ENCODE peak calls at places on chromosomes 12 and 14, in eight cellular contexts. One of them, this sample, is unnamed.

GRCh38 chr12:130041983-130042812 is 120.1 kb upstream of the FZD10 start:
- DNase-seq in PC-3: no peak
- DNase-seq in hepatocyte: peak; percentile 80
- DNase-seq in GM23248: peak; percentile 19
- DNase-seq in HCT116: no peak
- DNase-seq in neural progenitor cell: peak; percentile 82
- DNase-seq in SK-N-SH: peak; percentile 94
- DNase-seq in GM23338: peak; percentile 68
- DNase-seq in this sample: no peak

GRCh38 chr12:46933947-46934346 is 108.2 kb upstream of the SLC38A4 start:
- DNase-seq in GM23338: peak; percentile 59
- DNase-seq in HCT116: no peak
- DNase-seq in hepatocyte: peak; percentile 39
- DNase-seq in PC-3: peak; percentile 77
- DNase-seq in neural progenitor cell: peak; percentile 39
- DNase-seq in SK-N-SH: no peak
- DNase-seq in GM23248: peak; percentile 78
- DNase-seq in this sample: peak; percentile 7

GRCh38 chr14:36659010-36659821 is 2.4 kb upstream of the PAX9 start:
- DNase-seq in SK-N-SH: no peak
- DNase-seq in GM23248: no peak
- DNase-seq in PC-3: peak; percentile 18
- DNase-seq in neural progenitor cell: peak; percentile 23
- DNase-seq in HCT116: no peak
- DNase-seq in GM23338: no peak
- DNase-seq in hepatocyte: no peak
- DNase-seq in this sample: no peak

GRCh38 chr12:120121766-120122293 is 5.3 kb upstream of the RAB35 start:
- DNase-seq in GM23338: no peak
- DNase-seq in HCT116: no peak
- DNase-seq in PC-3: no peak
- DNase-seq in SK-N-SH: no peak
- DNase-seq in neural progenitor cell: no peak
- DNase-seq in GM23248: peak; percentile 13
- DNase-seq in hepatocyte: no peak
- DNase-seq in this sample: peak; percentile 72

GRCh38 chr12:50166776-50167025 is 468 bp downstream of the CERS5 start:
- DNase-seq in GM23248: peak; percentile 74
- DNase-seq in GM23338: no peak
- DNase-seq in hepatocyte: no peak
- DNase-seq in PC-3: no peak
- DNase-seq in SK-N-SH: no peak
- DNase-seq in HCT116: no peak
- DNase-seq in neural progenitor cell: no peak
- DNase-seq in this sample: no peak

GRCh38 chr12:123571343-123571813 is 13.0 kb upstream of the TMED2 start:
- DNase-seq in neural progenitor cell: peak; percentile 34
- DNase-seq in PC-3: peak; percentile 35
- DNase-seq in SK-N-SH: peak; percentile 49
- DNase-seq in GM23338: peak; percentile 77
- DNase-seq in GM23248: peak; percentile 89
- DNase-seq in HCT116: peak; percentile 33
- DNase-seq in hepatocyte: peak; percentile 64
- DNase-seq in this sample: no peak

GRCh38 chr14:59352951-59353350 is 112.2 kb downstream of the GPR135 start:
- DNase-seq in GM23248: no peak
- DNase-seq in SK-N-SH: no peak
- DNase-seq in hepatocyte: no peak
- DNase-seq in GM23338: no peak
- DNase-seq in PC-3: peak; percentile 56
- DNase-seq in neural progenitor cell: no peak
- DNase-seq in HCT116: no peak
- DNase-seq in this sample: no peak

GRCh38 chr12:91327889-91328288 is 145.3 kb upstream of the DCN start:
- DNase-seq in GM23338: no peak
- DNase-seq in GM23248: peak; percentile 57
- DNase-seq in hepatocyte: no peak
- DNase-seq in neural progenitor cell: no peak
- DNase-seq in PC-3: peak; percentile 44
- DNase-seq in HCT116: no peak
- DNase-seq in SK-N-SH: no peak
- DNase-seq in this sample: no peak

GRCh38 chr12:53205747-53206146 is 1.3 kb downstream of the ITGB7 start:
- DNase-seq in HCT116: no peak
- DNase-seq in SK-N-SH: no peak
- DNase-seq in hepatocyte: no peak
- DNase-seq in GM23248: peak; percentile 96
- DNase-seq in GM23338: no peak
- DNase-seq in neural progenitor cell: no peak
- DNase-seq in PC-3: peak; percentile 74
- DNase-seq in this sample: peak; percentile 74

GRCh38 chr12:11927311-11927935 is 143.3 kb upstream of the BCL2L14 start:
- DNase-seq in hepatocyte: no peak
- DNase-seq in GM23338: peak; percentile 11
- DNase-seq in SK-N-SH: no peak
- DNase-seq in neural progenitor cell: peak; percentile 72
- DNase-seq in HCT116: no peak
- DNase-seq in GM23248: no peak
- DNase-seq in PC-3: no peak
- DNase-seq in this sample: no peak

GRCh38 chr14:67221248-67221981 is 19.8 kb upstream of the PALS1 start:
- DNase-seq in GM23338: no peak
- DNase-seq in HCT116: peak; percentile 6
- DNase-seq in SK-N-SH: no peak
- DNase-seq in GM23248: peak; percentile 68
- DNase-seq in neural progenitor cell: no peak
- DNase-seq in hepatocyte: no peak
- DNase-seq in PC-3: peak; percentile 93
- DNase-seq in this sample: no peak

GRCh38 chr12:57549909-57550627 is at the start of gene KIF5A:
- DNase-seq in neural progenitor cell: peak; percentile 87
- DNase-seq in GM23338: peak; percentile 90
- DNase-seq in SK-N-SH: peak; percentile 92
- DNase-seq in PC-3: no peak
- DNase-seq in hepatocyte: peak; percentile 61
- DNase-seq in GM23248: peak; percentile 58
- DNase-seq in HCT116: no peak
- DNase-seq in this sample: peak; percentile 35

GRCh38 chr14:104066719-104067118 is 18.8 kb upstream of the ASPG start:
- DNase-seq in PC-3: no peak
- DNase-seq in HCT116: no peak
- DNase-seq in neural progenitor cell: no peak
- DNase-seq in GM23338: no peak
- DNase-seq in hepatocyte: no peak
- DNase-seq in GM23248: no peak
- DNase-seq in SK-N-SH: no peak
- DNase-seq in this sample: no peak

GRCh38 chr12:113208041-113208934 is 13.0 kb upstream of the TPCN1 start:
- DNase-seq in SK-N-SH: no peak
- DNase-seq in GM23248: peak; percentile 30
- DNase-seq in hepatocyte: no peak
- DNase-seq in PC-3: no peak
- DNase-seq in GM23338: peak; percentile 30
- DNase-seq in neural progenitor cell: no peak
- DNase-seq in HCT116: no peak
- DNase-seq in this sample: peak; percentile 98
- H3K4me2 ChIP-seq in SK-N-SH: no peak overlapping the region
- H3K4me2 ChIP-seq in GM23248: no peak overlapping the region
- H3K4me2 ChIP-seq in hepatocyte: no peak overlapping the region
- H3K4me2 ChIP-seq in PC-3: no peak overlapping the region
- H3K4me2 ChIP-seq in GM23338: no peak overlapping the region
- H3K4me2 ChIP-seq in neural progenitor cell: no peak overlapping the region
- H3K4me2 ChIP-seq in HCT116: no peak overlapping the region
- H3K4me2 ChIP-seq in this sample: peak overlapping the region; percentile 89

GRCh38 chr14:33794791-33795300 is 156.0 kb downstream of the EGLN3 start:
- DNase-seq in neural progenitor cell: no peak
- DNase-seq in hepatocyte: no peak
- DNase-seq in PC-3: no peak
- DNase-seq in HCT116: no peak
- DNase-seq in SK-N-SH: no peak
- DNase-seq in GM23338: no peak
- DNase-seq in GM23248: peak; percentile 64
- DNase-seq in this sample: no peak

GRCh38 chr14:33791971-33792370 is 158.9 kb downstream of the EGLN3 start:
- DNase-seq in PC-3: no peak
- DNase-seq in neural progenitor cell: peak; percentile 44
- DNase-seq in hepatocyte: no peak
- DNase-seq in GM23248: no peak
- DNase-seq in HCT116: no peak
- DNase-seq in GM23338: no peak
- DNase-seq in SK-N-SH: no peak
- DNase-seq in this sample: no peak

GRCh38 chr14:33793711-33794110 is 157.2 kb downstream of the EGLN3 start:
- DNase-seq in HCT116: no peak
- DNase-seq in neural progenitor cell: peak; percentile 17
- DNase-seq in GM23338: no peak
- DNase-seq in SK-N-SH: no peak
- DNase-seq in PC-3: no peak
- DNase-seq in GM23248: no peak
- DNase-seq in hepatocyte: no peak
- DNase-seq in this sample: no peak

GRCh38 chr14:33790996-33791395 is 159.9 kb downstream of the EGLN3 start:
- DNase-seq in HCT116: no peak
- DNase-seq in GM23248: no peak
- DNase-seq in hepatocyte: no peak
- DNase-seq in SK-N-SH: no peak
- DNase-seq in PC-3: no peak
- DNase-seq in GM23338: no peak
- DNase-seq in neural progenitor cell: no peak
- DNase-seq in this sample: no peak

GRCh38 chr14:33792387-33793368 is 158.2 kb downstream of the EGLN3 start:
- DNase-seq in SK-N-SH: peak; percentile 84
- DNase-seq in PC-3: peak; percentile 85
- DNase-seq in GM23248: peak; percentile 88
- DNase-seq in HCT116: peak; percentile 29
- DNase-seq in hepatocyte: peak; percentile 90
- DNase-seq in GM23338: peak; percentile 85
- DNase-seq in neural progenitor cell: peak; percentile 88
- DNase-seq in this sample: peak; percentile 58
- H2AFZ ChIP-seq in SK-N-SH: peak overlapping the region; percentile 27
- H2AFZ ChIP-seq in PC-3: peak overlapping the region; percentile 81
- H2AFZ ChIP-seq in GM23248: peak overlapping the region; percentile 73
- H2AFZ ChIP-seq in HCT116: peak overlapping the region; percentile 5
- H2AFZ ChIP-seq in hepatocyte: no peak overlapping the region
- H2AFZ ChIP-seq in GM23338: no peak overlapping the region
- H2AFZ ChIP-seq in neural progenitor cell: peak overlapping the region; percentile 7
- H2AFZ ChIP-seq in this sample: no peak overlapping the region

GRCh38 chr14:55574988-55575387 is 5.0 kb upstream of the KTN1 start:
- DNase-seq in neural progenitor cell: no peak
- DNase-seq in hepatocyte: no peak
- DNase-seq in GM23248: no peak
- DNase-seq in SK-N-SH: no peak
- DNase-seq in PC-3: no peak
- DNase-seq in GM23338: no peak
- DNase-seq in HCT116: no peak
- DNase-seq in this sample: no peak

GRCh38 chr14:55578511-55578910 is 1.5 kb upstream of the KTN1 start:
- DNase-seq in neural progenitor cell: peak; percentile 38
- DNase-seq in hepatocyte: no peak
- DNase-seq in HCT116: no peak
- DNase-seq in GM23338: no peak
- DNase-seq in GM23248: peak; percentile 45
- DNase-seq in PC-3: no peak
- DNase-seq in SK-N-SH: peak; percentile 12
- DNase-seq in this sample: no peak

GRCh38 chr14:55580401-55581010 is 499 bp downstream of the KTN1 start:
- DNase-seq in HCT116: no peak
- DNase-seq in GM23338: peak; percentile 45
- DNase-seq in GM23248: peak; percentile 67
- DNase-seq in neural progenitor cell: peak; percentile 80
- DNase-seq in SK-N-SH: peak; percentile 79
- DNase-seq in hepatocyte: peak; percentile 71
- DNase-seq in PC-3: peak; percentile 43
- DNase-seq in this sample: peak; percentile 75

GRCh38 chr14:55579724-55580400 is at the start of gene KTN1:
- DNase-seq in hepatocyte: peak; percentile 94
- DNase-seq in SK-N-SH: peak; percentile 94
- DNase-seq in HCT116: peak; percentile 48
- DNase-seq in GM23248: peak; percentile 93
- DNase-seq in neural progenitor cell: peak; percentile 94
- DNase-seq in PC-3: peak; percentile 97
- DNase-seq in GM23338: peak; percentile 85
- DNase-seq in this sample: peak; percentile 89

DNA sequence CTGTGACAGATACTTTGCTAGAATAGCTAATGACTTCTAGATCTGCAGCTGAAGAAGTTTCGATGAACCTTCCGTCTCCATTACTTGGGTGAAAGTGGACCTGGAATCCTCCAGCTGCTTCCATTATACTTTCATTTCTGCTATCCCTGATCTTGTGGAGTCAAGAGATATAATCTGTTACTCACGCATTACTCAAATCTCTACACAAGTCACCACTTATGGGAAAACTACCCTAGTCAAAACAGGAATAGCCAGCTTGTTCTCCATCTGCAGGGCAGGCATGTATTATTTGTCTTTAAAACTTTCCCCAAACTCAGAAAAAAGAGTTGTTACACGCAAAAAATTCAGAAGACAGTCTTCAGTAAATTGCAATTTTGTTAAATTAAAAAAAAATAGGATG is 2.8 kb upstream of the KTN1 start:
- DNase-seq in HCT116: no peak
- DNase-seq in PC-3: peak; percentile 97
- DNase-seq in SK-N-SH: no peak
- DNase-seq in neural progenitor cell: no peak
- DNase-seq in GM23338: no peak
- DNase-seq in GM23248: peak; percentile 59
- DNase-seq in hepatocyte: no peak
- DNase-seq in this sample: no peak
- TF ChIP-seq EZH2phosphoT487 in HCT116: no peak
- TF ChIP-seq EZH2phosphoT487 in PC-3: no peak
- TF ChIP-seq EZH2phosphoT487 in SK-N-SH: no peak
- TF ChIP-seq EZH2phosphoT487 in neural progenitor cell: no peak
- TF ChIP-seq EZH2phosphoT487 in GM23338: no peak
- TF ChIP-seq EZH2phosphoT487 in GM23248: no peak
- TF ChIP-seq EZH2phosphoT487 in hepatocyte: no peak
- TF ChIP-seq EZH2phosphoT487 in this sample: no peak

GRCh38 chr14:49766839-49767238 is 1.1 kb upstream of the KLHDC2 start:
- DNase-seq in hepatocyte: peak; percentile 11
- DNase-seq in HCT116: no peak
- DNase-seq in neural progenitor cell: peak; percentile 6
- DNase-seq in SK-N-SH: peak; percentile 17
- DNase-seq in GM23338: no peak
- DNase-seq in PC-3: no peak
- DNase-seq in GM23248: peak; percentile 14
- DNase-seq in this sample: peak; percentile 21

GRCh38 chr14:49769171-49769570 is 1.2 kb downstream of the KLHDC2 start:
- DNase-seq in neural progenitor cell: peak; percentile 5
- DNase-seq in PC-3: peak; percentile 81
- DNase-seq in hepatocyte: no peak
- DNase-seq in SK-N-SH: peak; percentile 12
- DNase-seq in GM23248: peak; percentile 73
- DNase-seq in GM23338: no peak
- DNase-seq in HCT116: no peak
- DNase-seq in this sample: peak; percentile 21

GRCh38 chr14:49767473-49768300 is at the start of gene KLHDC2:
- DNase-seq in PC-3: peak; percentile 94
- DNase-seq in hepatocyte: peak; percentile 96
- DNase-seq in neural progenitor cell: peak; percentile 95
- DNase-seq in SK-N-SH: peak; percentile 92
- DNase-seq in GM23248: peak; percentile 96
- DNase-seq in GM23338: peak; percentile 93
- DNase-seq in HCT116: peak; percentile 59
- DNase-seq in this sample: peak; percentile 93

GRCh38 chr14:49769581-49770211 is 1.7 kb downstream of the KLHDC2 start:
- DNase-seq in PC-3: no peak
- DNase-seq in HCT116: no peak
- DNase-seq in GM23338: no peak
- DNase-seq in SK-N-SH: no peak
- DNase-seq in neural progenitor cell: no peak
- DNase-seq in GM23248: no peak
- DNase-seq in hepatocyte: no peak
- DNase-seq in this sample: no peak

GRCh38 chr14:49768301-49769121 is 558 bp downstream of the KLHDC2 start:
- DNase-seq in GM23338: peak; percentile 67
- DNase-seq in GM23248: peak; percentile 85
- DNase-seq in SK-N-SH: peak; percentile 67
- DNase-seq in HCT116: peak; percentile 18
- DNase-seq in PC-3: peak; percentile 54
- DNase-seq in neural progenitor cell: peak; percentile 70
- DNase-seq in hepatocyte: peak; percentile 80
- DNase-seq in this sample: peak; percentile 62
- H3K4me2 ChIP-seq in GM23338: peak overlapping the region; percentile 71
- H3K4me2 ChIP-seq in GM23248: peak overlapping the region; percentile 91
- H3K4me2 ChIP-seq in SK-N-SH: peak overlapping the region; percentile 96
- H3K4me2 ChIP-seq in HCT116: peak overlapping the region; percentile 97
- H3K4me2 ChIP-seq in PC-3: peak overlapping the region; percentile 94
- H3K4me2 ChIP-seq in neural progenitor cell: peak overlapping the region; percentile 91
- H3K4me2 ChIP-seq in hepatocyte: peak overlapping the region; percentile 80
- H3K4me2 ChIP-seq in this sample: peak overlapping the region; percentile 94